ENCODE peak calls at places on chromosome 21, in six cellular contexts. U is lower lobe of right lung, L is pancreas, P is brain microvascular endothelial cell, F is IMR-90, S is breast epithelium. B is an unnamed sample.

GRCh38 chr21:23639726-23640125 is 1967.6 kb downstream of the MRPL39 start:
- DNase-seq in U (no peak), L (no peak), P (no peak), F (no peak), S (no peak), B (no peak)

GRCh38 chr21:33993286-33994231 is 78.0 kb upstream of the ATP5PO start:
- DNase-seq in U (no peak), L (no peak), P (no peak), F (no peak), S (no peak), B (no peak)

GRCh38 chr21:34189506-34189905 is 116.1 kb downstream of the MRPS6 start:
- DNase-seq in U (no peak), L (no peak), P (no peak), F (no peak), S (no peak), B (no peak)

GRCh38 chr21:24045775-24046215 is 1561.5 kb downstream of the MRPL39 start:
- DNase-seq in U (peak), L (peak), P (peak), F (peak), S (peak), B (peak)

GRCh38 chr21:27258222-27258621 is 291.3 kb upstream of the ADAMTS5 start:
- DNase-seq in U (no peak), L (no peak), P (no peak), F (no peak), S (no peak), B (no peak)

GRCh38 chr21:36203603-36203889 is 46.9 kb downstream of the DOP1B start:
- DNase-seq in U (no peak), L (peak), P (peak), F (peak), S (no peak), B (peak)

GRCh38 chr21:21921410-21922232 is 923.4 kb downstream of the NCAM2 start:
- DNase-seq in U (no peak), L (no peak), P (no peak), F (peak), S (no peak), B (no peak)

GRCh38 chr21:46455575-46456385 is 2.9 kb upstream of the DIP2A start:
- DNase-seq in U (no peak), L (no peak), P (peak), F (peak), S (no peak), B (peak)

GRCh38 chr21:34800797-34801518 is 132.2 kb downstream of the CLIC6 start:
- DNase-seq in U (no peak), L (no peak), P (no peak), F (peak), S (no peak), B (no peak)

GRCh38 chr21:37266515-37267221 is 466 bp downstream of the VPS26C start:
- DNase-seq in U (peak), L (no peak), P (peak), F (peak), S (no peak), B (no peak)

GRCh38 chr21:41427556-41427955 is 1.5 kb downstream of the MX1 start:
- DNase-seq in U (no peak), L (no peak), P (no peak), F (no peak), S (no peak), B (no peak)

GRCh38 chr21:15034126-15034848 is 30.5 kb downstream of the NRIP1 start:
- DNase-seq in U (no peak), L (no peak), P (no peak), F (peak), S (no peak), B (no peak)

GRCh38 chr21:18951291-18952038 is 547.9 kb upstream of the TMPRSS15 start:
- DNase-seq in U (no peak), L (no peak), P (no peak), F (no peak), S (no peak), B (no peak)

GRCh38 chr21:27564684-27565280 is 597.9 kb upstream of the ADAMTS5 start:
- DNase-seq in U (no peak), L (peak), P (peak), F (peak), S (peak), B (peak)

GRCh38 chr21:32056791-32057190 is 184.0 kb downstream of the HUNK start:
- DNase-seq in U (no peak), L (no peak), P (no peak), F (no peak), S (no peak), B (no peak)

GRCh38 chr21:33299181-33299752 is 25.5 kb upstream of the IFNAR1 start:
- DNase-seq in U (no peak), L (no peak), P (no peak), F (no peak), S (no peak), B (no peak)

GRCh38 chr21:38542263-38542662 is 44.0 kb upstream of the ERG start:
- DNase-seq in U (no peak), L (no peak), P (no peak), F (no peak), S (no peak), B (no peak)

GRCh38 chr21:32329776-32330175 is 31.1 kb downstream of the MRAP start:
- DNase-seq in U (no peak), L (no peak), P (no peak), F (peak), S (no peak), B (no peak)

GRCh38 chr21:29303301-29303700 is 4.6 kb downstream of the BACH1 start:
- DNase-seq in U (no peak), L (no peak), P (no peak), F (no peak), S (no peak), B (no peak)

GRCh38 chr21:41494242-41494641 is 13.7 kb downstream of the TMPRSS2 start:
- DNase-seq in U (no peak), L (no peak), P (no peak), F (no peak), S (no peak), B (no peak)

GRCh38 chr21:31088196-31088751 is 50.0 kb upstream of the KRTAP19-8 start:
- DNase-seq in U (no peak), L (no peak), P (no peak), F (no peak), S (no peak), B (no peak)

GRCh38 chr21:33684923-33685560 is 42.7 kb downstream of the ITSN1 start:
- DNase-seq in U (no peak), L (no peak), P (peak), F (peak), S (no peak), B (no peak)

GRCh38 chr21:33886316-33886715 is 29.3 kb downstream of the ATP5PO start:
- DNase-seq in U (no peak), L (no peak), P (no peak), F (no peak), S (peak), B (no peak)

GRCh38 chr21:24188511-24188910 is 1418.8 kb downstream of the MRPL39 start:
- DNase-seq in U (no peak), L (no peak), P (no peak), F (peak), S (no peak), B (no peak)

GRCh38 chr21:44823179-44823654 is 5.4 kb upstream of the SUMO3 start:
- DNase-seq in U (no peak), L (no peak), P (no peak), F (no peak), S (no peak), B (no peak)
- H3K27ac ChIP-seq in U (no peak), L (no peak), P (no peak), F (no peak), S (no peak), B (no peak)

DNA sequence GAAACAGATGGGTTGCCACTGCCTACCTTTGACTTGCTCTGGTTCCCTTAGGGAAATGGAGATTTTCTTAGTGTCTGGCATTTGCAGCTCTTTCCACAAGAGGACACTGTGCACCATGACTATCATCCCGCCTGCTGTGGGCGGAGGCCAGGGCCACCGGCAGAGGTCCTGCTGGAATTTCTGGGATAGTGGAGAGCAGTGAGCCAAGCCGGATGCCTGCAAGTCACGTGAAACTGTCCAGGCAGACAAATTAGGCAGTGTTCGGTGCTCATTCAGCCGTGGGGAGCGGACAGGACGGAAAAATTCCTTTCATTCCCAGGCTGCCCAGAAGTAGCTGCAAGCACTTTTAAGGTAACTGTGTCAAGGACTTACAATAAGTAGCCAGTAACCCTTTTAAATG is 43.4 kb downstream of the IGSF5 start:
- DNase-seq in U (peak), L (peak), P (peak), F (peak), S (peak), B (peak)
- H3K27ac ChIP-seq in U (no peak), L (no peak), P (no peak), F (no peak), S (peak), B (no peak)

GRCh38 chr21:45403133-45403824 is 1.7 kb upstream of the COL18A1 start:
- DNase-seq in U (peak), L (no peak), P (no peak), F (no peak), S (no peak), B (no peak)
- H3K27ac ChIP-seq in U (no peak), L (no peak), P (no peak), F (no peak), S (peak), B (no peak)

GRCh38 chr21:42735061-42735460 is 81.6 kb downstream of the PDE9A start:
- DNase-seq in U (no peak), L (no peak), P (no peak), F (no peak), S (no peak), B (no peak)

GRCh38 chr21:42735944-42736343 is 82.5 kb downstream of the PDE9A start:
- DNase-seq in U (no peak), L (no peak), P (no peak), F (no peak), S (no peak), B (no peak)

GRCh38 chr21:42734323-42734971 is 81.0 kb downstream of the PDE9A start:
- DNase-seq in U (no peak), L (no peak), P (no peak), F (no peak), S (no peak), B (no peak)

GRCh38 chr21:42737969-42738590 is 84.7 kb downstream of the PDE9A start:
- DNase-seq in U (peak), L (no peak), P (no peak), F (no peak), S (peak), B (no peak)

DNA sequence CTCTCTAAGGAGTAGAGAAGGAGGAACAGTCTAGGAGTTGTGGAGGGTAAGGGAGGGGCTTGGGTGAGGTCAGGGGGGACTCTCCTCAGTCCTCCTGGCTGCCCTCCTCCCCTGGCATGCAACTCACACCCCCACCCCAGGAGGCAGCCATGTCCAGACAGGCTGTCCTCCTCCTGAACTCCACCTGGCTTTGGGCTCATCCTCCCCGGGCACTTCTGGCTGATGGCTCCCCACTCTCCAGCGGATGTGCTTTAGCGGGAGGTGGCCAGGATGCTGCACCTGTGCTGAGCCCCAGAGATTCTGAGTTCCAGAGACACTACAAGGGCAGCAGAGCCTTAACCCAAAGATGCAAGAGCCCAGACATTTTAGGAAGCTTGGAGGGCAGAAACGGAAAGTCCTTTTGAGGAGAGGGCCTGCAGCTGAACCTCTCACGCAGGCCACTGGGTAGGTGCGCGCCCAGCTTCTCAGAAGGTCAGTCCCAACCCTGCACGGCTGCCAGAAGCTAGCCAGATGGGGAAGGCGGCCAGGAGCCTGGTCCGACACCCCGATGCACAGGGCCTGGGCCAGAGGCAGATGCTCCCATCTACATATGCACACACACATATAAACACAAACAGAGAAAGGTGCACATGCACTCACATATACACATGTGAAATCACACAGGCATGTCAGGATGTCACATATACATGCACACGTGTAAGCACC is 83.4 kb downstream of the PDE9A start:
- DNase-seq in U (no peak), L (no peak), P (no peak), F (no peak), S (no peak), B (no peak)
- H3K27ac ChIP-seq in U (peak), L (no peak), P (no peak), F (no peak), S (peak), B (peak)

GRCh38 chr21:45291613-45292398 is 4.1 kb upstream of the POFUT2 start:
- DNase-seq in U (peak), L (peak), P (no peak), F (no peak), S (no peak), B (peak)
- H3K27ac ChIP-seq in U (peak), L (peak), P (peak), F (peak), S (peak), B (no peak)

B was measured in caudate nucleus.